ENCODE peak calls at places on chromosomes 12 and 14, in four cellular contexts. X, F, A and S are unnamed samples.

GRCh38 chr12:12800406-12801180 is 12.6 kb upstream of the DDX47 start:
- DNase-seq in A (no peak), F (no peak), X (no peak), S (no peak)

GRCh38 chr12:76879710-76880025 is 849 bp upstream of the CSRP2 start:
- DNase-seq in A (no peak), F (no peak), X (no peak), S (no peak)

GRCh38 chr12:44875417-44875953 is 630 bp downstream of the NELL2 start:
- DNase-seq in A (no peak), X (no peak), F (no peak), S (no peak)

GRCh38 chr14:69763761-69764510 is 3.0 kb upstream of the SRSF5 start:
- DNase-seq in X (no peak), F (no peak), A (no peak), S (no peak)

GRCh38 chr12:123808167-123808566 is 46.1 kb downstream of the DNAH10 start:
- DNase-seq in X (peak), A (peak), F (peak), S (no peak)

GRCh38 chr14:92759300-92759678 is 10.9 kb upstream of the LGMN start:
- DNase-seq in X (no peak), F (no peak), A (peak), S (no peak)

GRCh38 chr14:35161231-35161630 is 38.9 kb downstream of the PRORP start:
- DNase-seq in A (no peak), X (no peak), F (no peak), S (no peak)

GRCh38 chr12:93884794-93885460 is 207.8 kb downstream of the CRADD start:
- DNase-seq in A (no peak), X (no peak), F (no peak), S (no peak)

GRCh38 chr12:51098611-51099010 is 15.2 kb upstream of the CSRNP2 start:
- DNase-seq in X (no peak), F (no peak), A (no peak), S (no peak)

DNA sequence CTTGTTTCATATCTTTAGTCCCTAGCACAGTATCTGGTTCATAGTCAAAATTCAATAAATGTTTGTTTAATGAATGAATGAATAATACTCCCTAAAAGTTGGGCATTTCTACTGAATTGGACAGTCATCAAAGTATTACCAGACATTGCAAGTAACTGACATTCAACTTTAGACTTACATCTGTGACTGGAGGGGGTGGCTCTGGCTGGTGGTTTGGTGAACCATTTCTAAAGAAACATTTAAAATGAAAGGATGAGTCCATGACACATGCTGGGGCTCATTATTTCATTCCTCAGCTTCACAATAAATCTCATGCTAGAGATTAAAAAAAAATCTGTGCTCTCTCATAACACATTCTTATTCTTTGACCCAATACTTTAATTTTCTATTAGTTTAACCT is 20.6 kb upstream of the CSRNP2 start:
- DNase-seq in A (no peak), X (no peak), F (no peak), S (no peak)
- TF ChIP-seq TCF7L2 in A (no peak), X (no peak), F (no peak), S (no peak)

GRCh38 chr12:132327351-132328171 is 1.8 kb downstream of the GALNT9 start:
- DNase-seq in A (no peak), X (no peak), F (no peak), S (no peak)
- H3K4me3 ChIP-seq in A (no peak), X (no peak), F (no peak), S (no peak)

GRCh38 chr12:27915536-27915935 is 57.0 kb downstream of the PTHLH start:
- DNase-seq in F (no peak), A (no peak), X (no peak), S (no peak)

GRCh38 chr12:27914956-27915355 is 57.6 kb downstream of the PTHLH start:
- DNase-seq in X (no peak), A (no peak), F (no peak), S (no peak)

GRCh38 chr12:27919671-27920235 is 52.8 kb downstream of the PTHLH start:
- DNase-seq in A (no peak), X (no peak), F (no peak), S (no peak)

GRCh38 chr12:27911397-27911796 is 61.1 kb downstream of the PTHLH start:
- DNase-seq in A (no peak), F (no peak), X (no peak), S (no peak)

GRCh38 chr12:27913999-27914614 is 58.4 kb downstream of the PTHLH start:
- DNase-seq in A (no peak), F (no peak), X (no peak), S (no peak)
- TF ChIP-seq TCF7L2 in A (no peak), F (no peak), X (no peak), S (no peak)

GRCh38 chr12:106581543-106582263 is 1.1 kb upstream of the RFX4 start:
- DNase-seq in X (no peak), F (no peak), A (peak), S (no peak)

GRCh38 chr12:106582661-106583577 is at the start of gene RFX4:
- DNase-seq in F (no peak), X (no peak), A (no peak), S (no peak)

GRCh38 chr12:106580671-106581508 is 1.9 kb upstream of the RFX4 start:
- DNase-seq in X (no peak), A (no peak), F (no peak), S (no peak)

GRCh38 chr12:106583578-106584103 is 837 bp downstream of the RFX4 start:
- DNase-seq in F (no peak), A (no peak), X (no peak), S (no peak)

DNA sequence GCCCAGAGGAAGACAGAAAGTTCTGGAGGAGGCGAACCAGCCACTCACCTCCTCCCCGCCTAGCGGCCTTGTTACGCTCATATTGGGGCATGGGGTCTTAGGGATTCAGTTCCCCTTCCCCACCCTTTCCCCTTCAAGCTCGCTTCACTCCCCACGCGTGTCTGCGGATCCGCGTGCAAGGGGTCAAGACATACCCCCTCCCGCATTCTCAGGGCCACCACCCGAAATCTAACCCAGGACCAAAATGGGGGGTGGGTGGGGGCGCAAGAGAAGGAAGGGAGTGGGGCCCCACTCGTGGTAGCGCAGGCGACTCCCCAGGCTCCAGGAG is 576 bp upstream of the RFX4 start:
- DNase-seq in X (no peak), A (no peak), F (no peak), S (no peak)
- H3K4me3 ChIP-seq in X (no peak), A (no peak), F (no peak), S (no peak)

DNA sequence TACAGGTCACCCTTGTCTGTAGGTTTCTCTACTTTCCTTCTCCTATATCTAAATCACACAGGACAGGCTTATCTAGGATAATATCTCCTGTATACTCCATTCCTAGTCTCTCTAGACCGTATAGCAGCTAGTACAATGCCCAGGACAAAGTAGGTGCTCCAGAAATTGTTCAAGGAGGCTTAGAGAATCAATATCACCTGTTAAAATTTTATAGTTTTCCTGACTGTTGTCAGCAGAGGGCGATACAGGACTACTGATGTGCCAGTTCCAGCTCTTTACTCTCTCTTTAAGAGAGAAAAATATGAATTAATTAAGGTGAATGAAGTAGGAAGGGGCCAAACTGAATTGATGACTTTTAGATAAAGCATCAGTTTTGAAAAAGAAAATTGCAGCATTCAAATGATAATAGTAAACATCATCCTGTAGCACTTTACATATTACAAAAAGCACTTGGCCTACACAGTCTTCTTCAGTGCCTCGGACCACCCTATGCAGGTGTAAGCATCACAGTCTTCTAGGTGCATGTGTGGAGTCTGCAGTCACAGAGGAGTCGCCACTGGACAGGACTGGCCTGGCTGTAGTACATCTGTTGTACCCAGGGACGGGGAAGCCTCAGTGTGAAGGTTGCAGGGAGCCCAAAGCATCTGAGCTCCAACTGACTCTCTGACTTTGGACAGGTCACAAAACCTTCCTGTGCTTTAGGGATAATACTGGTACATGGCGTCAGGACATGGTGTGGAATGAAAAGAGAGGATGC is 61.9 kb upstream of the MAX start:
- DNase-seq in A (peak), X (peak), F (peak), S (no peak)
- TF ChIP-seq TCF7L2 in A (no peak), X (no peak), F (no peak), S (no peak)